ENCODE peak calls at places on chromosomes 3 and 15, in nine cellular contexts. One of them, this sample, is unnamed.

GRCh38 chr3:126365351-126366274 is 8.4 kb upstream of the KLF15 start:
- DNase-seq in activated effector memory CD4-positive, alpha-beta T cell treated with anti-CD3 and anti-CD28 coated beads, Interleukin-2, amount 50 U/mL, for 16 hours: peak
- DNase-seq in pancreas: peak
- DNase-seq in CD8-positive, alpha-beta T cell: no peak
- DNase-seq in DMS79: no peak
- DNase-seq in HuH-7: no peak
- DNase-seq in fibroblast of mammary gland: no peak
- DNase-seq in NCI-H524 treated with DMSO at 0.1 percent for 48 hours: no peak
- DNase-seq in activated T-helper 1 cell treated with anti-CD3 and anti-CD28 coated beads, Interleukin-12 subunit alpha, Interleukin-12 subunit beta, Interleukin-2, Interleukin-4 antibody, amounts not matched to agents 30 ng/mL and 10 ng/mL and 1 ng/mL, durations not matched to agents 14 hours and 24 hours and 36 hours: no peak
- DNase-seq in this sample: peak

GRCh38 chr3:132321321-132321720 is 4.1 kb downstream of the ACP3 start:
- DNase-seq in activated effector memory CD4-positive, alpha-beta T cell treated with anti-CD3 and anti-CD28 coated beads, Interleukin-2, amount 50 U/mL, for 16 hours: no peak
- DNase-seq in pancreas: no peak
- DNase-seq in NCI-H524 treated with DMSO at 0.1 percent for 48 hours: no peak
- DNase-seq in HuH-7: no peak
- DNase-seq in activated T-helper 1 cell treated with anti-CD3 and anti-CD28 coated beads, Interleukin-12 subunit alpha, Interleukin-12 subunit beta, Interleukin-2, Interleukin-4 antibody, amounts not matched to agents 30 ng/mL and 10 ng/mL and 1 ng/mL, durations not matched to agents 14 hours and 24 hours and 36 hours: no peak
- DNase-seq in CD8-positive, alpha-beta T cell: no peak
- DNase-seq in fibroblast of mammary gland: no peak
- DNase-seq in DMS79: no peak
- DNase-seq in this sample: no peak

GRCh38 chr3:127035672-127036071 is 52.8 kb downstream of the PLXNA1 start:
- DNase-seq in pancreas: peak
- DNase-seq in CD8-positive, alpha-beta T cell: no peak
- DNase-seq in activated effector memory CD4-positive, alpha-beta T cell treated with anti-CD3 and anti-CD28 coated beads, Interleukin-2, amount 50 U/mL, for 16 hours: no peak
- DNase-seq in fibroblast of mammary gland: peak
- DNase-seq in HuH-7: no peak
- DNase-seq in activated T-helper 1 cell treated with anti-CD3 and anti-CD28 coated beads, Interleukin-12 subunit alpha, Interleukin-12 subunit beta, Interleukin-2, Interleukin-4 antibody, amounts not matched to agents 30 ng/mL and 10 ng/mL and 1 ng/mL, durations not matched to agents 14 hours and 24 hours and 36 hours: no peak
- DNase-seq in NCI-H524 treated with DMSO at 0.1 percent for 48 hours: no peak
- DNase-seq in DMS79: no peak
- DNase-seq in this sample: peak

GRCh38 chr3:142244056-142244455 is 18.7 kb upstream of the GK5 start:
- DNase-seq in CD8-positive, alpha-beta T cell: no peak
- DNase-seq in NCI-H524 treated with DMSO at 0.1 percent for 48 hours: no peak
- DNase-seq in DMS79: no peak
- DNase-seq in fibroblast of mammary gland: peak
- DNase-seq in activated effector memory CD4-positive, alpha-beta T cell treated with anti-CD3 and anti-CD28 coated beads, Interleukin-2, amount 50 U/mL, for 16 hours: no peak
- DNase-seq in pancreas: no peak
- DNase-seq in activated T-helper 1 cell treated with anti-CD3 and anti-CD28 coated beads, Interleukin-12 subunit alpha, Interleukin-12 subunit beta, Interleukin-2, Interleukin-4 antibody, amounts not matched to agents 30 ng/mL and 10 ng/mL and 1 ng/mL, durations not matched to agents 14 hours and 24 hours and 36 hours: no peak
- DNase-seq in HuH-7: no peak
- DNase-seq in this sample: no peak

GRCh38 chr3:10945683-10946287 is 46.8 kb upstream of the SLC6A1 start:
- DNase-seq in DMS79: no peak
- DNase-seq in pancreas: peak
- DNase-seq in activated effector memory CD4-positive, alpha-beta T cell treated with anti-CD3 and anti-CD28 coated beads, Interleukin-2, amount 50 U/mL, for 16 hours: peak
- DNase-seq in NCI-H524 treated with DMSO at 0.1 percent for 48 hours: no peak
- DNase-seq in HuH-7: peak
- DNase-seq in CD8-positive, alpha-beta T cell: peak
- DNase-seq in fibroblast of mammary gland: peak
- DNase-seq in activated T-helper 1 cell treated with anti-CD3 and anti-CD28 coated beads, Interleukin-12 subunit alpha, Interleukin-12 subunit beta, Interleukin-2, Interleukin-4 antibody, amounts not matched to agents 30 ng/mL and 10 ng/mL and 1 ng/mL, durations not matched to agents 14 hours and 24 hours and 36 hours: peak
- DNase-seq in this sample: peak

GRCh38 chr3:55402886-55403605 is 84.1 kb downstream of the WNT5A start:
- DNase-seq in activated effector memory CD4-positive, alpha-beta T cell treated with anti-CD3 and anti-CD28 coated beads, Interleukin-2, amount 50 U/mL, for 16 hours: no peak
- DNase-seq in HuH-7: no peak
- DNase-seq in DMS79: no peak
- DNase-seq in activated T-helper 1 cell treated with anti-CD3 and anti-CD28 coated beads, Interleukin-12 subunit alpha, Interleukin-12 subunit beta, Interleukin-2, Interleukin-4 antibody, amounts not matched to agents 30 ng/mL and 10 ng/mL and 1 ng/mL, durations not matched to agents 14 hours and 24 hours and 36 hours: no peak
- DNase-seq in NCI-H524 treated with DMSO at 0.1 percent for 48 hours: no peak
- DNase-seq in pancreas: no peak
- DNase-seq in fibroblast of mammary gland: peak
- DNase-seq in CD8-positive, alpha-beta T cell: no peak
- DNase-seq in this sample: no peak

GRCh38 chr15:77853008-77853328 is 220.3 kb upstream of the LINGO1 start:
- DNase-seq in activated effector memory CD4-positive, alpha-beta T cell treated with anti-CD3 and anti-CD28 coated beads, Interleukin-2, amount 50 U/mL, for 16 hours: no peak
- DNase-seq in DMS79: no peak
- DNase-seq in pancreas: no peak
- DNase-seq in fibroblast of mammary gland: no peak
- DNase-seq in CD8-positive, alpha-beta T cell: no peak
- DNase-seq in activated T-helper 1 cell treated with anti-CD3 and anti-CD28 coated beads, Interleukin-12 subunit alpha, Interleukin-12 subunit beta, Interleukin-2, Interleukin-4 antibody, amounts not matched to agents 30 ng/mL and 10 ng/mL and 1 ng/mL, durations not matched to agents 14 hours and 24 hours and 36 hours: no peak
- DNase-seq in NCI-H524 treated with DMSO at 0.1 percent for 48 hours: no peak
- DNase-seq in HuH-7: no peak
- DNase-seq in this sample: no peak

GRCh38 chr15:45200799-45201556 is 13.2 kb upstream of the SHF start:
- DNase-seq in HuH-7: no peak
- DNase-seq in NCI-H524 treated with DMSO at 0.1 percent for 48 hours: peak
- DNase-seq in activated T-helper 1 cell treated with anti-CD3 and anti-CD28 coated beads, Interleukin-12 subunit alpha, Interleukin-12 subunit beta, Interleukin-2, Interleukin-4 antibody, amounts not matched to agents 30 ng/mL and 10 ng/mL and 1 ng/mL, durations not matched to agents 14 hours and 24 hours and 36 hours: peak
- DNase-seq in activated effector memory CD4-positive, alpha-beta T cell treated with anti-CD3 and anti-CD28 coated beads, Interleukin-2, amount 50 U/mL, for 16 hours: peak
- DNase-seq in DMS79: peak
- DNase-seq in fibroblast of mammary gland: peak
- DNase-seq in pancreas: peak
- DNase-seq in CD8-positive, alpha-beta T cell: peak
- DNase-seq in this sample: peak

GRCh38 chr3:147407107-147407494 is 758 bp upstream of the ZIC4 start:
- DNase-seq in activated T-helper 1 cell treated with anti-CD3 and anti-CD28 coated beads, Interleukin-12 subunit alpha, Interleukin-12 subunit beta, Interleukin-2, Interleukin-4 antibody, amounts not matched to agents 30 ng/mL and 10 ng/mL and 1 ng/mL, durations not matched to agents 14 hours and 24 hours and 36 hours: no peak
- DNase-seq in pancreas: no peak
- DNase-seq in activated effector memory CD4-positive, alpha-beta T cell treated with anti-CD3 and anti-CD28 coated beads, Interleukin-2, amount 50 U/mL, for 16 hours: no peak
- DNase-seq in fibroblast of mammary gland: no peak
- DNase-seq in HuH-7: no peak
- DNase-seq in CD8-positive, alpha-beta T cell: no peak
- DNase-seq in DMS79: no peak
- DNase-seq in NCI-H524 treated with DMSO at 0.1 percent for 48 hours: no peak
- DNase-seq in this sample: no peak

GRCh38 chr3:184154909-184155643 is at the start of gene DVL3:
- DNase-seq in activated effector memory CD4-positive, alpha-beta T cell treated with anti-CD3 and anti-CD28 coated beads, Interleukin-2, amount 50 U/mL, for 16 hours: peak
- DNase-seq in CD8-positive, alpha-beta T cell: peak
- DNase-seq in DMS79: peak
- DNase-seq in pancreas: peak
- DNase-seq in HuH-7: peak
- DNase-seq in fibroblast of mammary gland: peak
- DNase-seq in NCI-H524 treated with DMSO at 0.1 percent for 48 hours: no peak
- DNase-seq in activated T-helper 1 cell treated with anti-CD3 and anti-CD28 coated beads, Interleukin-12 subunit alpha, Interleukin-12 subunit beta, Interleukin-2, Interleukin-4 antibody, amounts not matched to agents 30 ng/mL and 10 ng/mL and 1 ng/mL, durations not matched to agents 14 hours and 24 hours and 36 hours: peak
- DNase-seq in this sample: peak

GRCh38 chr15:60962087-60962486 is 267.0 kb downstream of the RORA start:
- DNase-seq in fibroblast of mammary gland: no peak
- DNase-seq in HuH-7: no peak
- DNase-seq in NCI-H524 treated with DMSO at 0.1 percent for 48 hours: no peak
- DNase-seq in CD8-positive, alpha-beta T cell: no peak
- DNase-seq in DMS79: no peak
- DNase-seq in activated effector memory CD4-positive, alpha-beta T cell treated with anti-CD3 and anti-CD28 coated beads, Interleukin-2, amount 50 U/mL, for 16 hours: no peak
- DNase-seq in activated T-helper 1 cell treated with anti-CD3 and anti-CD28 coated beads, Interleukin-12 subunit alpha, Interleukin-12 subunit beta, Interleukin-2, Interleukin-4 antibody, amounts not matched to agents 30 ng/mL and 10 ng/mL and 1 ng/mL, durations not matched to agents 14 hours and 24 hours and 36 hours: no peak
- DNase-seq in pancreas: no peak
- DNase-seq in this sample: no peak